ENCODE peak calls at places on chromosomes 2 and 18, in eight cellular contexts. S is effector memory CD4-positive, alpha-beta T cell; Z is A549; M is mesendoderm; J is adipocyte; T is CD4-positive, alpha-beta memory T cell; D is cardiac muscle cell; W is left lung. O is an unnamed sample.

GRCh38 chr2:9256570-9257043 is 50.0 kb downstream of the ASAP2 start:
- DNase-seq in T (no peak), W (no peak), M (peak; percentile 63), J (peak; percentile 87), S (no peak), D (peak; percentile 56), Z (no peak), O (no peak)

GRCh38 chr2:61423714-61424113 is 47.2 kb downstream of the USP34 start:
- DNase-seq in J (peak; percentile 27), Z (no peak), D (no peak), W (no peak), M (no peak), S (no peak), T (no peak), O (peak; percentile 75)

GRCh38 chr2:195604723-195605122 is 52.3 kb upstream of the SLC39A10 start:
- DNase-seq in J (no peak), Z (no peak), D (no peak), M (no peak), W (no peak), T (no peak), S (no peak), O (no peak)

GRCh38 chr2:230746213-230746612 is 33.6 kb downstream of the CAB39 start:
- DNase-seq in W (no peak), M (no peak), D (no peak), Z (no peak), J (no peak), S (no peak), T (no peak), O (no peak)

GRCh38 chr2:198098918-198099317 is 294.5 kb downstream of the PLCL1 start:
- DNase-seq in M (peak; percentile 94), S (no peak), D (no peak), T (no peak), W (no peak), Z (no peak), J (peak; percentile 13), O (no peak)

GRCh38 chr2:201969938-201970785 is 63.5 kb upstream of the FZD7 start:
- DNase-seq in T (no peak), S (no peak), D (no peak), W (no peak), Z (no peak), J (peak; percentile 58), M (peak; percentile 68), O (no peak)

GRCh38 chr2:205865794-205866490 is 183.6 kb downstream of the NRP2 start:
- DNase-seq in J (peak; percentile 30), W (no peak), D (no peak), T (no peak), S (no peak), Z (no peak), M (no peak), O (no peak)

GRCh38 chr2:98936917-98937351 is 909 bp upstream of the CRACDL start:
- DNase-seq in Z (no peak), T (no peak), W (peak; percentile 80), D (no peak), M (peak; percentile 35), S (no peak), J (no peak), O (no peak)

GRCh38 chr2:130933501-130933900 is 96.8 kb downstream of the ARHGEF4 start:
- DNase-seq in T (no peak), J (no peak), Z (no peak), D (no peak), S (no peak), W (no peak), M (no peak), O (no peak)

GRCh38 chr18:54330768-54331548 is 26.7 kb downstream of the STARD6 start:
- DNase-seq in J (peak; percentile 40), S (no peak), T (no peak), M (no peak), W (no peak), Z (no peak), D (no peak), O (no peak)

GRCh38 chr2:236545814-236546480 is 23.7 kb upstream of the ACKR3 start:
- DNase-seq in M (no peak), S (no peak), W (no peak), T (peak; percentile 30), D (no peak), Z (no peak), J (no peak), O (no peak)

GRCh38 chr2:38648107-38648761 is 17.7 kb upstream of the GALM start:
- DNase-seq in J (no peak), W (no peak), S (no peak), D (no peak), M (no peak), Z (no peak), T (no peak), O (no peak)

GRCh38 chr2:180017764-180018163 is 10.7 kb upstream of the CWC22 start:
- DNase-seq in Z (no peak), M (no peak), J (peak; percentile 75), D (no peak), S (no peak), W (no peak), T (no peak), O (no peak)

GRCh38 chr2:224520064-224520463 is 65.1 kb downstream of the CUL3 start:
- DNase-seq in D (no peak), T (peak; percentile 15), M (no peak), S (no peak), Z (no peak), W (no peak), J (peak; percentile 77), O (no peak)

GRCh38 chr2:221085376-221085900 is 486.7 kb downstream of the EPHA4 start:
- DNase-seq in W (no peak), T (no peak), D (no peak), M (no peak), Z (no peak), J (peak; percentile 28), S (no peak), O (no peak)

GRCh38 chr2:124908411-124908810 is 883.3 kb downstream of the CNTNAP5 start:
- DNase-seq in T (no peak), Z (no peak), J (peak; percentile 0), D (no peak), S (no peak), W (no peak), M (no peak), O (no peak)

GRCh38 chr2:46164581-46165301 is 132.5 kb upstream of the EPAS1 start:
- DNase-seq in S (no peak), Z (peak; percentile 91), J (peak; percentile 96), W (no peak), T (no peak), D (no peak), M (peak; percentile 24), O (no peak)

GRCh38 chr2:127623388-127624320 is 22.3 kb upstream of the GPR17 start:
- DNase-seq in W (peak; percentile 71), J (peak; percentile 19), Z (no peak), M (no peak), S (no peak), T (no peak), D (no peak), O (no peak)

GRCh38 chr2:71971493-71971892 is 176.2 kb downstream of the CYP26B1 start:
- DNase-seq in J (no peak), W (no peak), D (no peak), S (no peak), M (no peak), T (no peak), Z (no peak), O (no peak)

GRCh38 chr2:128228894-128229293 is 89.8 kb downstream of the HS6ST1 start:
- DNase-seq in Z (no peak), S (no peak), D (no peak), J (peak; percentile 4), M (no peak), T (no peak), W (no peak), O (peak; percentile 57)

GRCh38 chr2:11833601-11834000 is 87.2 kb downstream of the LPIN1 start:
- DNase-seq in W (no peak), T (no peak), S (no peak), D (no peak), Z (no peak), M (no peak), J (peak; percentile 45), O (no peak)

DNA sequence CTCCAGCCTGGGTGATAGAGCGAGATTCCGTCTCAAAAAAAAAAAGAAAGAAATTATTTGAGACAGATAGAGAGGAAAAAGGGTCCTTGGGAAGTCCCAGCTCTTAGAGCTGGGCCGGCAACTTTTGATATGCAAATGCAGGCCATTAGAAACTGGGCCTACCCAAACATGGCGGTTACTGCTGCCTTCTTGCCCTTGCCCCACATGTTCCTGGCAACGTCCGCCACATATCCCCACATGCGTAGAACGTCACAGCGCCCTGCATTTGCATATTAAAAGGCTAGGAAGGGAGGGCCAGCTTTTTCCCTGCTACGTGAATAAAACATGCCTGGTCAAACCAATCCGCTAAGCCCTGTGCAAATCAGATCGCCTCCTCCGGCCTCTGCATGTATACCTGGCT is 40.7 kb upstream of the LBH start:
- DNase-seq in Z (no peak), J (no peak), S (no peak), D (no peak), M (no peak), T (no peak), W (no peak), O (no peak)
- H3K4me1 ChIP-seq in Z (peaks cover 2% of the 10 kb centered on the region), J (peaks cover 2% of the 10 kb centered on the region), S (no peaks in the 10 kb centered on the region), D (peaks cover 40% of the 10 kb centered on the region), M (peaks cover 15% of the 10 kb centered on the region), T (no peaks in the 10 kb centered on the region), W (no peaks in the 10 kb centered on the region), O (no peaks in the 10 kb centered on the region)

DNA sequence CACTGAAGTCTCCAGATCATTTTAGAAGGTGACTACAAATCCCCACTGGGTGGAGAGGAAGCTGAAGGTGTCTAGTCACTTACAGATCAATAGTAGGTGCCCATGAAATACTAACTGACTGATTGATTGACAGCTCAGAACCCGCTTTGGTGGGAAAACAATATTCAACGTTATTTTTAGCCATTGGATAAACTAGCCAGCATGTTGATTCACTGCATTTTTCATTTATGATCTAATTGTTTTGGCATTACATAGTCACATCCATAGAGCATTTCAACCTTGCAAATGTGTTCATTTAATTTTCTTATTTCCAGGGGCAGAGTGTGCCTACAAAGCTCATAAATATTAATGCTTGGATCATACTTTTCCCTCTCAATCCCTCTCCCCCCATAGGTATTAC is 162.3 kb downstream of the MREG start:
- DNase-seq in S (no peak), M (no peak), W (no peak), D (no peak), T (no peak), Z (no peak), J (peak; percentile 61), O (no peak)
- H3K4me3 ChIP-seq in S (no peak overlapping the region), M (no peak overlapping the region), W (no peak overlapping the region), D (no peak overlapping the region), T (no peak overlapping the region), Z (no peak overlapping the region), J (no peak overlapping the region), O (no peak overlapping the region)

GRCh38 chr2:144477281-144477942 is 42.5 kb downstream of the ZEB2 start:
- DNase-seq in J (peak; percentile 54), M (no peak), S (no peak), D (no peak), Z (no peak), T (no peak), W (no peak), O (no peak)
- H3K4me1 ChIP-seq in J (peaks cover 64% of the 10 kb centered on the region), M (peaks cover 17% of the 10 kb centered on the region), S (no peaks in the 10 kb centered on the region), D (peaks cover 62% of the 10 kb centered on the region), Z (peaks cover 5% of the 10 kb centered on the region), T (no peaks in the 10 kb centered on the region), W (peaks cover 82% of the 10 kb centered on the region), O (no peaks in the 10 kb centered on the region)

DNA sequence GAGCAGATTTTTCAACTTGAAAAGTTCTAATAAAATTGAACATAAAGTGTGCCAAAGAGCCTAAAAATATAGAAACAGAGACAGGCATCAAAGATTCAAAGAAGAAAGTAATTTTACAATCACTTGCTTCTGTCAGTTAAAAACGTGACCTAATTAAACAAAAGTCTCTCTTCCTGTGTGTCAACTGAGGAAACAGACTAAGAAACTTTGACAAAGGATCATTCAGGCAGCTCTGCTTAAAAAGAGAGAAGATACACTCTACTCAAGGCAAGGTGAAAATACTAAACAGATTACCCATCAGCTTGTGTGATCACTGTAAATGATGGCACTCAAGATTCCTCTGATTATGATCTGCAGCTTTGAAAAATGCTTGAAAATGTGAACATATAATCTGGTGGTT is 47.8 kb downstream of the DYM start:
- DNase-seq in D (no peak), M (no peak), J (no peak), S (no peak), Z (no peak), W (no peak), T (no peak), O (no peak)
- H3K4me3 ChIP-seq in D (no peak overlapping the region), M (no peak overlapping the region), J (no peak overlapping the region), S (peak overlapping the region; percentile 11), Z (no peak overlapping the region), W (no peak overlapping the region), T (no peak overlapping the region), O (no peak overlapping the region)